ENCODE peak calls at places on chromosome 4, in six cellular contexts. M is IMR-90, E is A549, K is GM23248, P is GM12878, H is neural progenitor cell. W is an unnamed sample.

GRCh38 chr4:23333946-23334878 is 555.6 kb downstream of the PPARGC1A start:
- DNase-seq in M (peak; percentile 71), E (peak; percentile 28), K (peak; percentile 47), P (peak; percentile 39), H (peak; percentile 54), W (peak; percentile 22)

GRCh38 chr4:24419147-24420034 is 165.0 kb downstream of the DHX15 start:
- DNase-seq in M (peak; percentile 69), E (peak; percentile 64), K (peak; percentile 77), P (peak; percentile 12), H (peak; percentile 91), W (peak; percentile 61)

GRCh38 chr4:165368114-165368513 is 10.7 kb upstream of the CPE start:
- DNase-seq in M (no peak), E (no peak), K (no peak), P (no peak), H (no peak), W (no peak)

GRCh38 chr4:77817304-77818076 is 1.7 kb downstream of the CNOT6L start:
- DNase-seq in M (no peak), E (no peak), K (peak; percentile 53), P (no peak), H (no peak), W (no peak)

GRCh38 chr4:75598390-75598789 is 31.9 kb downstream of the CDKL2 start:
- DNase-seq in M (peak; percentile 39), E (no peak), K (peak; percentile 58), P (no peak), H (no peak), W (peak; percentile 48)

GRCh38 chr4:10783351-10783750 is 98.8 kb upstream of the CLNK start:
- DNase-seq in M (peak; percentile 86), E (no peak), K (peak; percentile 66), P (no peak), H (no peak), W (no peak)

GRCh38 chr4:79413486-79413885 is 5.5 kb upstream of the GK2 start:
- DNase-seq in M (no peak), E (no peak), K (no peak), P (no peak), H (no peak), W (no peak)

GRCh38 chr4:26237916-26238315 is 82.9 kb upstream of the RBPJ start:
- DNase-seq in M (no peak), E (no peak), K (no peak), P (no peak), H (no peak), W (no peak)

GRCh38 chr4:108256538-108256937 is 87.8 kb upstream of the LEF1 start:
- DNase-seq in M (no peak), E (no peak), K (no peak), P (no peak), H (no peak), W (no peak)

GRCh38 chr4:87030606-87031441 is 96.0 kb downstream of the AFF1 start:
- DNase-seq in M (peak; percentile 33), E (no peak), K (peak; percentile 61), P (no peak), H (peak; percentile 46), W (no peak)

GRCh38 chr4:1871471-1872021 is 353 bp downstream of the NSD2 start:
- DNase-seq in M (no peak), E (peak; percentile 38), K (peak; percentile 59), P (no peak), H (no peak), W (no peak)

GRCh38 chr4:112885897-112886296 is 163.6 kb upstream of the ANK2 start:
- DNase-seq in M (no peak), E (no peak), K (no peak), P (no peak), H (peak; percentile 58), W (no peak)

GRCh38 chr4:15373363-15373762 is 54.5 kb upstream of the C1QTNF7 start:
- DNase-seq in M (peak; percentile 23), E (no peak), K (peak; percentile 45), P (no peak), H (no peak), W (no peak)

GRCh38 chr4:186904104-186904503 is 180.4 kb upstream of the FAT1 start:
- DNase-seq in M (peak; percentile 95), E (peak; percentile 76), K (peak; percentile 90), P (no peak), H (no peak), W (peak; percentile 73)

GRCh38 chr4:42562016-42562415 is 94.9 kb downstream of the ATP8A1 start:
- DNase-seq in M (no peak), E (no peak), K (no peak), P (no peak), H (no peak), W (no peak)

GRCh38 chr4:109723110-109723509 is 6.8 kb downstream of the PLA2G12A start:
- DNase-seq in M (no peak), E (no peak), K (no peak), P (no peak), H (no peak), W (no peak)

GRCh38 chr4:129545599-129546278 is 449.8 kb downstream of the C4orf33 start:
- DNase-seq in M (no peak), E (peak; percentile 70), K (no peak), P (no peak), H (peak; percentile 10), W (no peak)

GRCh38 chr4:8046925-8047541 is 107.4 kb upstream of the AFAP1 start:
- DNase-seq in M (no peak), E (no peak), K (no peak), P (no peak), H (no peak), W (no peak)

GRCh38 chr4:119632216-119632615 is 3.6 kb upstream of the PDE5A start:
- DNase-seq in M (peak; percentile 85), E (no peak), K (peak; percentile 82), P (no peak), H (no peak), W (no peak)

GRCh38 chr4:56799824-56800756 is 21.4 kb downstream of the SPINK2 start:
- DNase-seq in M (peak; percentile 86), E (peak; percentile 77), K (peak; percentile 93), P (peak; percentile 67), H (peak; percentile 90), W (peak; percentile 72)

GRCh38 chr4:161856711-161857326 is 307.0 kb downstream of the FSTL5 start:
- DNase-seq in M (no peak), E (no peak), K (no peak), P (no peak), H (no peak), W (no peak)

GRCh38 chr4:31360786-31361185 is 640.6 kb downstream of the PCDH7 start:
- DNase-seq in M (peak; percentile 64), E (no peak), K (no peak), P (no peak), H (no peak), W (no peak)

GRCh38 chr4:786861-787300 is 39.0 kb downstream of the CPLX1 start:
- DNase-seq in M (no peak), E (no peak), K (no peak), P (no peak), H (no peak), W (no peak)

GRCh38 chr4:176319237-176319703 is 496 bp upstream of the SPCS3 start:
- DNase-seq in M (no peak), E (no peak), K (no peak), P (no peak), H (no peak), W (no peak)

GRCh38 chr4:15542795-15543194 is 73.1 kb downstream of the CC2D2A start:
- DNase-seq in M (no peak), E (no peak), K (no peak), P (no peak), H (no peak), W (no peak)

GRCh38 chr4:165439981-165440380 is 61.2 kb downstream of the CPE start:
- DNase-seq in M (no peak), E (no peak), K (no peak), P (no peak), H (no peak), W (no peak)

GRCh38 chr4:80201326-80202151 is 4.2 kb downstream of the PRDM8 start:
- DNase-seq in M (peak; percentile 89), E (no peak), K (peak; percentile 43), P (no peak), H (peak; percentile 68), W (no peak)

GRCh38 chr4:161404346-161405110 is 759.3 kb downstream of the FSTL5 start:
- DNase-seq in M (no peak), E (no peak), K (no peak), P (no peak), H (no peak), W (no peak)

GRCh38 chr4:14924080-14924916 is 78.0 kb upstream of the CPEB2 start:
- DNase-seq in M (no peak), E (no peak), K (no peak), P (no peak), H (no peak), W (no peak)

GRCh38 chr4:22552802-22553201 is 36.9 kb upstream of the ADGRA3 start:
- DNase-seq in M (no peak), E (no peak), K (no peak), P (no peak), H (no peak), W (no peak)

GRCh38 chr4:82586055-82586454 is 24.3 kb upstream of the TMEM150C start:
- DNase-seq in M (no peak), E (no peak), K (no peak), P (no peak), H (peak; percentile 18), W (no peak)
- H3K4me1 ChIP-seq in M (no peaks in the 10 kb centered on the region), E (no peaks in the 10 kb centered on the region), K (no peaks in the 10 kb centered on the region), P (no peaks in the 10 kb centered on the region), H (peaks cover 12% of the 10 kb centered on the region), W (no peaks in the 10 kb centered on the region)

DNA sequence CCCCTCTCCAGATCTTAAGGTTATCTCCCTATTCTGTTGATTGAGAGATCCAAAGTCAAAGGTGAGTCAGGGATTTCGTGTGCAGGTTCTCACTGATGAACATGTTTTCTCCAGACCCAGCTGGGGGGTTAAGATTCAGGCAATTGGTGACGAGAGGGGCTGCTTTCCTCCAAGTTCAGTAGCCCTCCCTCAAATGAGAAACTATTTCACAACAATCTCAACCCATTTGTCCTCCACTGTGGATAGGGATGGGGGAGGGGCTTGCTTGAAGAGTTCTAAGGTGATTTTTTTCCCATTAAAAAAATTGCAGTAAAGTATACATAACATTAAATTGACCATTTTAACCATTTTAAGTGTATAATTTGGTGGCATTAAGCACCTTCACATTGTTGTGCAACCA is 175.7 kb downstream of the SHROOM3 start:
- DNase-seq in M (no peak), E (no peak), K (no peak), P (no peak), H (no peak), W (no peak)
- H3K4me2 ChIP-seq in M (peak overlapping the region; percentile 24), E (peak overlapping the region; percentile 72), K (peak overlapping the region; percentile 70), P (no peak overlapping the region), H (peak overlapping the region; percentile 7), W (no peak overlapping the region)

GRCh38 chr4:149766135-149766534 is 49.5 kb downstream of the IQCM start:
- DNase-seq in M (no peak), E (no peak), K (no peak), P (no peak), H (no peak), W (no peak)
- H3K27ac ChIP-seq in M (no peak overlapping the region), E (no peak overlapping the region), K (peak overlapping the region; percentile 40), P (no peak overlapping the region), H (no peak overlapping the region), W (no peak overlapping the region)

DNA sequence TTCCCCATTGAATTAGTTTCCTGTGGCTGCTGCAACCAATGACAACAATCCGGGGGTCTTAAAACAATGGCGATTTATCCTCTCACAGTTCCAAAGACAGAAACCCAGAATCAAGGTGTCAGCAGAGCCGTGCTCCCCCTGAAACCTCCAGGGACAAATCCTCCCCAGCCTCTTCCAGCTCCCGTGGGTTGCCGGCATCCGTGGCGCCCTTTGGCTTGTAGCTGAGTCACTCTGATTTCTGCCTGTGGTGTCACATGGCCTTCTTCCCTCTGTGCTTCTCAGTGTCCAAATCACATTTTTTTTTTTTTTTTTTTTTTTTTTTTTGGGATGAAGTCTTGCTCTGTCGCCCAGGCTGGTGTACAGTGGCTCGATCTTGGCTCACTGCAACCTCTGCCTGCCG is 64.5 kb upstream of the STX18 start:
- DNase-seq in M (peak; percentile 65), E (peak; percentile 7), K (peak; percentile 90), P (no peak), H (no peak), W (no peak)
- H3K4me1 ChIP-seq in M (no peaks in the 10 kb centered on the region), E (no peaks in the 10 kb centered on the region), K (peaks cover 24% of the 10 kb centered on the region), P (no peaks in the 10 kb centered on the region), H (peaks cover 7% of the 10 kb centered on the region), W (no peaks in the 10 kb centered on the region)